ENCODE peak calls at places on chromosomes 11 and 22, in ten cellular contexts. Q is heart right ventricle, T is suprapubic skin, V is psoas muscle, J is PC-9, K is left ventricle myocardium inferior, X is SK-N-SH, S is HFF-Myc, E is uterus, P is spleen. O is an unnamed sample.

GRCh38 chr11:95379460-95379859 is 148.5 kb upstream of the SESN3 start:
- DNase-seq in Q (no peak), T (no peak), V (no peak), J (no peak), K (no peak), X (peak), S (no peak), E (no peak), P (no peak), O (no peak)

GRCh38 chr22:26416670-26417270 is 12.3 kb upstream of the ASPHD2 start:
- DNase-seq in Q (no peak), T (no peak), V (peak), J (peak), K (no peak), X (no peak), S (peak), E (no peak), P (no peak), O (peak)

GRCh38 chr11:112277029-112277428 is 16.4 kb upstream of the PLET1 start:
- DNase-seq in Q (no peak), T (no peak), V (no peak), J (no peak), K (no peak), X (no peak), S (no peak), E (no peak), P (no peak), O (no peak)

GRCh38 chr11:94171693-94172440 is 43.2 kb downstream of the PANX1 start:
- DNase-seq in Q (peak), T (no peak), V (no peak), J (no peak), K (no peak), X (peak), S (no peak), E (no peak), P (no peak), O (no peak)

GRCh38 chr22:26336773-26337172 is 92.3 kb upstream of the ASPHD2 start:
- DNase-seq in Q (no peak), T (no peak), V (no peak), J (no peak), K (no peak), X (no peak), S (no peak), E (no peak), P (no peak), O (no peak)

GRCh38 chr22:33272180-33272579 is 214.0 kb upstream of the SYN3 start:
- DNase-seq in Q (no peak), T (no peak), V (no peak), J (no peak), K (no peak), X (no peak), S (no peak), E (no peak), P (no peak), O (no peak)

GRCh38 chr22:31681625-31682345 is 19.8 kb upstream of the PISD start:
- DNase-seq in Q (no peak), T (no peak), V (peak), J (no peak), K (no peak), X (no peak), S (no peak), E (no peak), P (no peak), O (no peak)

GRCh38 chr11:118406599-118407166 is 5.3 kb downstream of the ATP5MG start:
- DNase-seq in Q (no peak), T (no peak), V (no peak), J (no peak), K (no peak), X (no peak), S (no peak), E (no peak), P (no peak), O (no peak)

GRCh38 chr11:68581439-68581838 is 102.9 kb upstream of the GAL start:
- DNase-seq in Q (peak), T (no peak), V (peak), J (no peak), K (peak), X (no peak), S (no peak), E (no peak), P (no peak), O (no peak)

GRCh38 chr11:102518296-102519094 is 12.1 kb downstream of the MMP7 start:
- DNase-seq in Q (no peak), T (no peak), V (no peak), J (no peak), K (no peak), X (no peak), S (no peak), E (no peak), P (no peak), O (no peak)

GRCh38 chr11:44863231-44863630 is 87.5 kb downstream of the TP53I11 start:
- DNase-seq in Q (no peak), T (no peak), V (no peak), J (no peak), K (no peak), X (no peak), S (no peak), E (no peak), P (peak), O (no peak)

GRCh38 chr11:44868455-44869421 is 81.9 kb downstream of the TP53I11 start:
- DNase-seq in Q (no peak), T (no peak), V (no peak), J (no peak), K (peak), X (no peak), S (no peak), E (no peak), P (no peak), O (no peak)

GRCh38 chr11:44868021-44868420 is 82.7 kb downstream of the TP53I11 start:
- DNase-seq in Q (no peak), T (no peak), V (no peak), J (no peak), K (no peak), X (peak), S (no peak), E (no peak), P (no peak), O (no peak)

GRCh38 chr11:44866301-44866700 is 84.4 kb downstream of the TP53I11 start:
- DNase-seq in Q (no peak), T (no peak), V (no peak), J (no peak), K (no peak), X (no peak), S (no peak), E (no peak), P (no peak), O (no peak)

DNA sequence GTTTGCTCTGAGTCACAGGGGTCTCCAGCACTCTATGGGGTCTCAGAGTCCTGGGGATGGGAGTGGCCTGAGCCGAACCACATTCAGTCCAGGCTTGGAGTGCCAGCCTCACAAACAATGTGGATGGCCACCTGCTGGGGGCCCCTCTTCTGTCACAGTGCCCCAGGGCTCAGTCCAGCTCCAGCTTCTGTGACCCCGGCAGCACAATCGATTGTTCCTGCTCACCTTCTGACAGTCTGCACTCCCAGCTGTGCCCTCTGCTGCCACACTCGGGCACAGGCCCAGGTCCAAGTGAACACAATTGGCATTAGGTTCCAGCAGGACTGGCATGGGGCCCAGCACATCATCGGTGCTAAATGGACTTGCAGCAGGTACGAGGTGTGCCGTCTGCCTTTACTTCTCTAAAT is 84.8 kb downstream of the TP53I11 start:
- DNase-seq in Q (peak), T (no peak), V (no peak), J (no peak), K (peak), X (peak), S (no peak), E (no peak), P (peak), O (no peak)
- TF ChIP-seq CTCF in Q (no peak), T (no peak), V (no peak), J (no peak), K (peak), X (no peak), S (no peak), E (no peak), P (no peak), O (no peak)

GRCh38 chr11:13338437-13339069 is 61.0 kb downstream of the BMAL1 start:
- DNase-seq in Q (no peak), T (no peak), V (no peak), J (peak), K (no peak), X (no peak), S (no peak), E (no peak), P (no peak), O (no peak)
- H3K4me3 ChIP-seq in Q (peak), T (peak), V (peak), J (peak), K (peak), X (peak), S (peak), E (peak), P (peak), O (no peak)

GRCh38 chr11:17394743-17395390 is 6.4 kb upstream of the KCNJ11 start:
- DNase-seq in Q (no peak), T (no peak), V (no peak), J (no peak), K (no peak), X (peak), S (no peak), E (no peak), P (no peak), O (no peak)
- TF ChIP-seq CTCF in Q (no peak), T (no peak), V (no peak), J (no peak), K (no peak), X (no peak), S (no peak), E (no peak), P (no peak), O (no peak)

GRCh38 chr22:37559901-37560681 is at the start of gene CDC42EP1:
- DNase-seq in Q (peak), T (peak), V (peak), J (peak), K (peak), X (peak), S (no peak), E (peak), P (no peak), O (no peak)
- H3K4me3 ChIP-seq in Q (peak), T (peak), V (peak), J (peak), K (peak), X (peak), S (peak), E (peak), P (peak), O (peak)

DNA sequence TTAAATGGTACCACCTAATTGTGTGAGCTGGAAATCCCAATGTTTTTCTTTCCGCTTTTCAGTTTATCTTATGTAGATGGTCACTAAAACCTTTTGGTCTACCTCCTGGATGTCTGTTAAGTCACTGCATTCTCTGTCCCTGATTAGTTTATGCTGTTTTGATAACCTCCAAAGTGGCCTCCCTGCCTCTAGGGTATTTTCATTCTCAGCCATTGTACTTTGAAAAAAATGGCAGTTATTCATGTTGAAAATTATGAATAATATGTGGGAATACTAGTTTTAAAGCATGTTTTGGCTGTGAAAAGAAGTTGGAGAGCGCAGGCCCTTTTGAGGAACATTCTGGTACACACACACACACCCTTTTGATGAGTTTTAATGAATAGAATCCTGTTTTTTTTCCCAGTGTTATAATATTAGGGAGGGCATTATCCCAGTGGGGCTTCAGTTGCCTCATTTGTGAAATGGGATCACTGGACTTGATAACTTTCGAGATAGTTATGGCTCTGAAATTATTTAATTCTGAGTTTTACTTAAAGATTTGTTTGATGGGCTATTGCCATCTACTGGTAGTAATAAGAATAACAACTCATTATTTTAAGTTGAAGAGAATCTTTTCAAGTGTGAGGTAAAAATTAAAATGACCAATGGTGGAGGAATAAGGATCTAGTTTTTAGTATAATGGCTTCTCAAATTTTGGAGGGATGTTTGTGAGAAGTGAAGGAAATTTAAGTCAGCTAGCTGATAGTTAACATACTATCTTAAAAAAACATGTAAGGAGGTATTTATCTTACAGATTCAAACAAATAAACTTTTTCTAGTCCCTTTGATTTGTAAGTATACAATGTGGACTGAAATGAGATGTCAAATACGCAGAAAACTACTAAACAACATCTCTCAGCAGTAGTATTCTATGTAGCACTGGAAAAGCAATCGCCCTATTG is 3.9 kb downstream of the FDX1 start:
- DNase-seq in Q (no peak), T (no peak), V (no peak), J (peak), K (no peak), X (peak), S (no peak), E (no peak), P (no peak), O (no peak)
- TF ChIP-seq CTCF in Q (peak), T (peak), V (peak), J (peak), K (peak), X (peak), S (peak), E (peak), P (peak), O (peak)

DNA sequence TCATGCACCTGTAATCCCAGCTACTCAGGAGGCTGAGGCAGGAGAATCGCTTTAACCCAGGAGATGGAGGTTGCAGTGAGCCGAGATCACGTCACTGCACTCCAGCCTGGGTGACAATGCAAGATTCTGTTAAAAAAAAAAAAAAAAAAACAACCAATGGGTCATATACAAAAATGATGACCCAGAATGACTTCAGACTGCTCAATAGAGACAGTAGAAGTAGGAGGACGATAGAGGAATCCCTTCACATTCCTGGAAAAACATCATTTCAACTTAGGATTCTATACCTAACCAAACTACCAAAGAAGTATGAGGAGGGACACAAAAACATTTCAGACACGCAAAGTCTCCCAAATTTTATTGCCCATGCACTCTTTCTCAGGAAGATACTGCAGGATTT is 14.1 kb upstream of the CBX7 start:
- DNase-seq in Q (no peak), T (no peak), V (no peak), J (no peak), K (no peak), X (no peak), S (no peak), E (no peak), P (no peak), O (no peak)
- H3K4me3 ChIP-seq in Q (no peak), T (no peak), V (no peak), J (no peak), K (no peak), X (no peak), S (no peak), E (no peak), P (no peak), O (no peak)

GRCh38 chr22:22870577-22871398 is 16.8 kb upstream of the IGLL5 start:
- DNase-seq in Q (no peak), T (no peak), V (no peak), J (no peak), K (no peak), X (no peak), S (no peak), E (no peak), P (no peak), O (no peak)
- TF ChIP-seq CTCF in Q (no peak), T (no peak), V (no peak), J (no peak), K (no peak), X (no peak), S (peak), E (no peak), P (no peak), O (peak)

GRCh38 chr22:29479417-29480261 is at the start of gene NEFH:
- DNase-seq in Q (no peak), T (no peak), V (no peak), J (no peak), K (no peak), X (peak), S (no peak), E (no peak), P (no peak), O (no peak)
- H3K4me3 ChIP-seq in Q (peak), T (peak), V (peak), J (peak), K (peak), X (peak), S (peak), E (peak), P (peak), O (peak)